ENCODE peak calls at places on chromosomes 1 and 21, in four cellular contexts. P, F, E and W are unnamed samples.

GRCh38 chr1:183817576-183818288 is 12.8 kb downstream of the RGL1 start:
- DNase-seq in F (no peak), E (no peak), P (no peak), W (no peak)

GRCh38 chr1:57411262-57411661 is 12.6 kb downstream of the DAB1 start:
- DNase-seq in F (no peak), P (peak; percentile 45), E (no peak), W (no peak)

GRCh38 chr1:116518400-116518799 is 52.4 kb downstream of the CD58 start:
- DNase-seq in P (no peak), F (no peak), E (no peak), W (no peak)

GRCh38 chr1:94401206-94401605 is 17.0 kb upstream of the ABCD3 start:
- DNase-seq in F (no peak), E (no peak), P (no peak), W (no peak)

GRCh38 chr1:212286437-212287131 is 1.4 kb downstream of the PPP2R5A start:
- DNase-seq in E (no peak), F (no peak), P (peak; percentile 24), W (peak; percentile 19)

GRCh38 chr1:154186177-154186576 is 5.7 kb downstream of the TPM3 start:
- DNase-seq in P (peak; percentile 56), E (no peak), F (peak; percentile 75), W (peak; percentile 69)

GRCh38 chr1:168920456-168921094 is 185.9 kb upstream of the ATP1B1 start:
- DNase-seq in P (peak; percentile 78), F (no peak), E (no peak), W (no peak)

GRCh38 chr1:85411567-85412312 is 53.2 kb downstream of the DDAH1 start:
- DNase-seq in F (no peak), P (no peak), E (no peak), W (no peak)

GRCh38 chr1:191206808-191207207 is 729.1 kb upstream of the BRINP3 start:
- DNase-seq in E (no peak), F (no peak), P (peak; percentile 16), W (no peak)

GRCh38 chr1:234599617-234600417 is 10.2 kb downstream of the IRF2BP2 start:
- DNase-seq in F (peak; percentile 94), E (peak; percentile 96), P (peak; percentile 89), W (peak; percentile 85)

GRCh38 chr1:204645251-204645650 is 40.3 kb downstream of the LRRN2 start:
- DNase-seq in P (no peak), F (no peak), E (no peak), W (no peak)

GRCh38 chr1:36729716-36730510 is 247.2 kb upstream of the CSF3R start:
- DNase-seq in P (no peak), F (no peak), E (no peak), W (no peak)

GRCh38 chr1:183622013-183622412 is 13.6 kb downstream of the ARPC5 start:
- DNase-seq in E (no peak), P (no peak), F (no peak), W (no peak)

GRCh38 chr1:81654657-81655056 is 146.1 kb upstream of the ADGRL2 start:
- DNase-seq in F (no peak), E (no peak), P (no peak), W (no peak)

GRCh38 chr21:44929799-44930542 is 9.3 kb upstream of the ITGB2 start:
- DNase-seq in P (no peak), E (no peak), F (no peak), W (no peak)

GRCh38 chr1:241841661-241842060 is 6.3 kb upstream of the EXO1 start:
- DNase-seq in E (no peak), F (no peak), P (no peak), W (no peak)

GRCh38 chr1:68010543-68010942 is 39.9 kb downstream of the DIRAS3 start:
- DNase-seq in E (no peak), F (no peak), P (no peak), W (no peak)

GRCh38 chr1:7516341-7516740 is 254.8 kb upstream of the VAMP3 start:
- DNase-seq in P (peak; percentile 6), F (no peak), E (no peak), W (no peak)

GRCh38 chr1:25030674-25031589 is 100.9 kb upstream of the RUNX3 start:
- DNase-seq in P (no peak), F (no peak), E (no peak), W (no peak)

GRCh38 chr1:191699343-191699742 is 458.9 kb upstream of the RGS18 start:
- DNase-seq in E (no peak), P (no peak), F (no peak), W (no peak)

GRCh38 chr1:98323396-98323795 is 338.1 kb upstream of the SNX7 start:
- DNase-seq in E (no peak), F (no peak), P (peak; percentile 95), W (no peak)

GRCh38 chr1:93296555-93297154 is 49.1 kb upstream of the DR1 start:
- DNase-seq in E (no peak), P (no peak), F (no peak), W (no peak)

GRCh38 chr1:151526735-151527520 is 13.2 kb upstream of the TUFT1 start:
- DNase-seq in P (no peak), F (no peak), E (peak; percentile 24), W (no peak)

GRCh38 chr1:85494957-85495266 is 30.0 kb upstream of the DDAH1 start:
- DNase-seq in F (no peak), E (no peak), P (peak; percentile 39), W (peak; percentile 7)

GRCh38 chr1:207670997-207671396 is 26.1 kb downstream of the CR1L start:
- DNase-seq in F (no peak), E (no peak), P (no peak), W (no peak)

GRCh38 chr1:109763646-109764415 is at the start of gene EPS8L3:
- DNase-seq in P (no peak), F (no peak), E (peak; percentile 71), W (no peak)

GRCh38 chr21:17195965-17196364 is 316.9 kb upstream of the CXADR start:
- DNase-seq in E (no peak), P (no peak), F (no peak), W (no peak)

GRCh38 chr1:154971341-154971998 is 923 bp upstream of the SHC1 start:
- DNase-seq in F (no peak), E (no peak), P (peak; percentile 58), W (no peak)

GRCh38 chr1:31376374-31377134 is 3.7 kb upstream of the FABP3 start:
- DNase-seq in E (no peak), F (no peak), P (peak; percentile 92), W (peak; percentile 88)

GRCh38 chr1:208238710-208239517 is 5.3 kb downstream of the PLXNA2 start:
- DNase-seq in P (peak; percentile 70), F (peak; percentile 14), E (no peak), W (no peak)